ENCODE peak calls at places on chromosomes 12 and 14, in five cellular contexts. R is SK-N-SH, H is pancreas, Z is bronchial epithelial cell, L is AG04450. D is an unnamed sample.

GRCh38 chr14:59123975-59124374 is 64.5 kb upstream of the DAAM1 start:
- DNase-seq in R (peak), H (no peak), Z (peak), L (no peak), D (no peak)

GRCh38 chr12:50822082-50822481 is 20.6 kb upstream of the TMPRSS12 start:
- DNase-seq in R (no peak), H (no peak), Z (no peak), L (no peak), D (no peak)

GRCh38 chr12:6824962-6825381 is 3.2 kb upstream of the P3H3 start:
- DNase-seq in R (no peak), H (no peak), Z (peak), L (no peak), D (no peak)

GRCh38 chr12:22657538-22657937 is 32.6 kb downstream of the ETNK1 start:
- DNase-seq in R (no peak), H (no peak), Z (peak), L (no peak), D (no peak)

GRCh38 chr14:53670701-53671100 is 285.9 kb downstream of the BMP4 start:
- DNase-seq in R (no peak), H (no peak), Z (peak), L (peak), D (peak)

GRCh38 chr14:24342889-24343288 is 3.1 kb upstream of the RIPK3 start:
- DNase-seq in R (no peak), H (no peak), Z (no peak), L (no peak), D (no peak)

GRCh38 chr12:40980346-40981005 is 207.6 kb upstream of the PDZRN4 start:
- DNase-seq in R (no peak), H (no peak), Z (peak), L (no peak), D (no peak)

GRCh38 chr12:26156201-26156871 is 31.5 kb upstream of the BHLHE41 start:
- DNase-seq in R (no peak), H (no peak), Z (no peak), L (no peak), D (no peak)

GRCh38 chr12:111367661-111368221 is 1.2 kb downstream of the PHETA1 start:
- DNase-seq in R (peak), H (peak), Z (no peak), L (no peak), D (no peak)

GRCh38 chr12:10567813-10568212 is 45.6 kb downstream of the MAGOHB start:
- DNase-seq in R (no peak), H (no peak), Z (no peak), L (no peak), D (no peak)

GRCh38 chr12:104290855-104291254 is 12.7 kb upstream of the EID3 start:
- DNase-seq in R (no peak), H (no peak), Z (no peak), L (no peak), D (no peak)

GRCh38 chr12:65960820-65961691 is 136.8 kb downstream of the HMGA2 start:
- DNase-seq in R (no peak), H (no peak), Z (no peak), L (no peak), D (peak)

GRCh38 chr14:68342216-68342615 is 450.7 kb downstream of the ZFP36L1 start:
- DNase-seq in R (no peak), H (no peak), Z (no peak), L (no peak), D (no peak)

GRCh38 chr14:71988954-71989353 is 56.7 kb downstream of the RGS6 start:
- DNase-seq in R (no peak), H (no peak), Z (no peak), L (no peak), D (no peak)

GRCh38 chr12:5432011-5432400 is at the start of gene NTF3:
- DNase-seq in R (peak), H (no peak), Z (no peak), L (peak), D (no peak)

GRCh38 chr12:110266381-110266909 is 14.6 kb upstream of the ATP2A2 start:
- DNase-seq in R (peak), H (no peak), Z (no peak), L (no peak), D (no peak)

GRCh38 chr14:88346048-88346639 is 23.1 kb upstream of the KCNK10 start:
- DNase-seq in R (no peak), H (no peak), Z (no peak), L (no peak), D (no peak)

GRCh38 chr14:99270491-99271287 is 1.3 kb downstream of the BCL11B start:
- DNase-seq in R (peak), H (no peak), Z (no peak), L (no peak), D (no peak)

GRCh38 chr12:65696227-65696626 is 128.1 kb upstream of the HMGA2 start:
- DNase-seq in R (no peak), H (no peak), Z (peak), L (no peak), D (no peak)

GRCh38 chr14:61111145-61112130 is 130.4 kb downstream of the SLC38A6 start:
- DNase-seq in R (no peak), H (no peak), Z (no peak), L (no peak), D (peak)

DNA sequence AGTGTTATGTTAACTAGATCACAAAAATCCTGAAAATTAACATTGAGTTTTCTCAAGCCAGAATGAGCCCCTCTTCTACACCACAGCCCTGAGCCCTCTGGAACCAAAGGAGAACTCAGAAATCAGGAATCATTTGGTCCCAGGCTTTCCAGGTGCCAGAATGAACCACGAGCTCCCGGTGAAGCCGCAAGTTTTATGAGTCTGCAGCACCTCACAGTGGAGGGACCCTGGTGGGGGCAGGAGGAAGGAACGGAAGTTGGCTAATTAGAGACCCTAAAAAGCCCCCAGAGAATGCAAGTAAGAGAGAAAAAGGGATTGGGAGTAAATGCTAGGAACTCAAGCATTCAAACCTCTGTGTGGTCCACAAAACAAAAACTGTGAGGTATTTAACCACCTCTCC is 52.9 kb upstream of the BCL2L14 start:
- DNase-seq in R (no peak), H (no peak), Z (no peak), L (no peak), D (no peak)
- TF ChIP-seq CTCF in R (peak), H (no peak), Z (no peak), L (peak), D (peak)

GRCh38 chr12:57237653-57237951 is 8.1 kb downstream of the SHMT2 start:
- DNase-seq in R (no peak), H (peak), Z (peak), L (no peak), D (no peak)

GRCh38 chr12:57236925-57237652 is 7.6 kb downstream of the SHMT2 start:
- DNase-seq in R (no peak), H (peak), Z (no peak), L (no peak), D (no peak)

GRCh38 chr12:57239587-57240068 is 10.1 kb downstream of the SHMT2 start:
- DNase-seq in R (no peak), H (no peak), Z (no peak), L (no peak), D (no peak)

GRCh38 chr12:57238854-57239554 is 9.5 kb downstream of the SHMT2 start:
- DNase-seq in R (peak), H (peak), Z (peak), L (peak), D (peak)

GRCh38 chr12:57237952-57238853 is 8.7 kb downstream of the SHMT2 start:
- DNase-seq in R (peak), H (peak), Z (no peak), L (no peak), D (no peak)
- H3K4me3 ChIP-seq in R (no peak), H (peak), Z (peak), L (no peak), D (peak)

DNA sequence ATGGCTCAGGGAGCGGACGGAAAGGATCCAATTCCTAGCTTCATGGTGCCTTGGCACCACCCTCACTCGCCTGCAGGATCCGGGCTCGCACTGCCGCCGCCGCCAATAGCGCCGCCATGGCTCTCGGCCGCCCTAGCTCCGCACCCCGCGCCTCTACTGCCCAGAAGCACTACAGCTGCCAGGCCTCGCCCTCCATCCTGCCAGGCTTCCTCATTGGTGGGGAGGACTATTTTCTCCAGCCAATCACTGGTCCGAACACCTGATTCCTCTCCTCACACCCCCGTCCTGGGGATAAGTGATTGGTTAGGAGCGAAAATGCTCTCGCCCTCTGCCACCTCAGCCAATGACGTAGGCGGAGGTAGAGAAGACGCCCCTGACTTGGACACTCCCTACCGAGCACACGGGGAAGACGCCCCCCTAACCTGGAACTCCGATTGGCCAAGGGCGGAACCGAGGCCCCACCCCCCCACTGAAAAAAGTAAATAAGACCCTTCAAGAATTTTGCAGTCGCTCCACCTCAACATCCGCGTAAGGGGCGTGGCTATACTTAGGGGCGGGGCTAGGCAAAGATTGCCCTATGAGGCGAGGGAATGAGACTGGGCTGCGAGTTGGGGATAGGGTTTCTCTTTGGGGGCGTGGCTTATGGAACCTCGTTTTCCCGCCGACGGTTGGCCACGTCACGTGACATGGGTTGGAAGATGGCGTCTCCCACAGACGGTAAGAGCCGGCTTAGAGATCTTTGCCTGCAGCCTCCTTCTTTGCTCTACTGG is at the start of the genes ALDH6A1 and LIN52:
- DNase-seq in R (peak), H (peak), Z (peak), L (peak), D (peak)
- TF ChIP-seq CTCF in R (peak), H (no peak), Z (no peak), L (peak), D (no peak)

GRCh38 chr12:56230449-56231183 is 765 bp downstream of the SLC39A5 start:
- DNase-seq in R (no peak), H (peak), Z (no peak), L (no peak), D (no peak)
- H3K4me3 ChIP-seq in R (no peak), H (peak), Z (no peak), L (no peak), D (no peak)

GRCh38 chr12:64219135-64219534 is 3.0 kb downstream of the KICS2 start:
- DNase-seq in R (no peak), H (no peak), Z (no peak), L (no peak), D (no peak)

GRCh38 chr12:64218597-64218996 is 3.5 kb downstream of the KICS2 start:
- DNase-seq in R (no peak), H (no peak), Z (no peak), L (no peak), D (no peak)

GRCh38 chr12:64220046-64220445 is 2.0 kb downstream of the KICS2 start:
- DNase-seq in R (no peak), H (no peak), Z (no peak), L (no peak), D (no peak)

GRCh38 chr12:64221656-64222010 is 463 bp downstream of the KICS2 start:
- DNase-seq in R (peak), H (peak), Z (peak), L (peak), D (peak)

GRCh38 chr12:64222011-64222765 is at the start of gene KICS2:
- DNase-seq in R (peak), H (peak), Z (peak), L (peak), D (peak)
- TF ChIP-seq CTCF in R (no peak), H (no peak), Z (no peak), L (no peak), D (no peak)

DNA sequence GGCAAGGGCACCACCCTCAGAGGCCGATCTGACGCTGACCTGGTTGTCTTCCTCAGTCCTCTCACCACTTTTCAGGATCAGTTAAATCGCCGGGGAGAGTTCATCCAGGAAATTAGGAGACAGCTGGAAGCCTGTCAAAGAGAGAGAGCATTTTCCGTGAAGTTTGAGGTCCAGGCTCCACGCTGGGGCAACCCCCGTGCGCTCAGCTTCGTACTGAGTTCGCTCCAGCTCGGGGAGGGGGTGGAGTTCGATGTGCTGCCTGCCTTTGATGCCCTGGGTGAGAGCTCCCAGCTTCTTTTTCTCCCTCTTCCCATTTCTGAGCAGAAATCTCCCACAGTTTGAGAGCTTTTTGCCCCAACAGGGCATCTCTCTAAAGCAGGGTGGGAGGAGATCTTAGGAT is 1.8 kb downstream of the OAS1 start:
- DNase-seq in R (no peak), H (no peak), Z (no peak), L (no peak), D (no peak)
- H3K4me3 ChIP-seq in R (no peak), H (peak), Z (no peak), L (no peak), D (no peak)

GRCh38 chr12:132284071-132284492 is 45.3 kb downstream of the GALNT9 start:
- DNase-seq in R (no peak), H (no peak), Z (no peak), L (no peak), D (no peak)
- TF ChIP-seq CTCF in R (peak), H (no peak), Z (no peak), L (no peak), D (peak)

GRCh38 chr12:102948941-102949352 is 8.5 kb upstream of the ASCL1 start:
- DNase-seq in R (peak), H (peak), Z (peak), L (peak), D (peak)
- H3K4me3 ChIP-seq in R (peak), H (no peak), Z (no peak), L (no peak), D (no peak)

D was measured in astrocyte of the cerebellum.